ENCODE peak calls at places on chromosomes 11 and 22, in seven cellular contexts. I, U, L, P, S, T and K are unnamed samples.

GRCh38 chr11:120358729-120359128 is 22.5 kb downstream of the ARHGEF12 start:
- DNase-seq in I (no peak), U (no peak), L (no peak), P (no peak), S (no peak), T (no peak), K (no peak)

GRCh38 chr11:43582024-43582836 is 98.3 kb upstream of the HSD17B12 start:
- DNase-seq in I (no peak), U (no peak), L (no peak), P (no peak), S (no peak), T (no peak), K (no peak)

GRCh38 chr11:56817661-56818060 is 69.2 kb upstream of the OR9G4 start:
- DNase-seq in I (no peak), U (no peak), L (no peak), P (no peak), S (no peak), T (no peak), K (no peak)

GRCh38 chr22:20146777-20147176 is 4.1 kb downstream of the CCDC188 start:
- DNase-seq in I (no peak), U (no peak), L (no peak), P (no peak), S (no peak), T (no peak), K (no peak)

GRCh38 chr22:49099496-49100124 is 728.1 kb downstream of the BRD1 start:
- DNase-seq in I (peak; percentile 53), U (no peak), L (peak; percentile 21), P (no peak), S (no peak), T (no peak), K (no peak)

GRCh38 chr11:102343789-102344188 is 3.2 kb upstream of the BIRC2 start:
- DNase-seq in I (no peak), U (no peak), L (no peak), P (no peak), S (peak; percentile 56), T (no peak), K (no peak)

GRCh38 chr11:132342408-132342807 is 972.0 kb downstream of the NTM start:
- DNase-seq in I (no peak), U (no peak), L (no peak), P (no peak), S (no peak), T (no peak), K (no peak)

GRCh38 chr11:59668188-59668949 is 468 bp downstream of the PATL1 start:
- DNase-seq in I (peak; percentile 55), U (no peak), L (peak; percentile 58), P (peak; percentile 33), S (peak; percentile 39), T (peak; percentile 89), K (peak; percentile 40)

GRCh38 chr11:41282436-41282835 is 177.0 kb downstream of the LRRC4C start:
- DNase-seq in I (no peak), U (no peak), L (no peak), P (no peak), S (no peak), T (no peak), K (no peak)

GRCh38 chr11:417652-418342 is 3.0 kb upstream of the SIGIRR start:
- DNase-seq in I (no peak), U (no peak), L (no peak), P (no peak), S (no peak), T (no peak), K (no peak)

GRCh38 chr11:87137711-87138110 is 100.0 kb downstream of the TMEM135 start:
- DNase-seq in I (no peak), U (no peak), L (no peak), P (no peak), S (peak; percentile 73), T (no peak), K (no peak)

GRCh38 chr11:74739546-74740270 is 8.5 kb upstream of the CHRDL2 start:
- DNase-seq in I (peak; percentile 74), U (peak; percentile 28), L (peak; percentile 27), P (no peak), S (peak; percentile 79), T (peak; percentile 79), K (peak; percentile 77)

GRCh38 chr22:42316988-42317387 is 46.5 kb upstream of the TCF20 start:
- DNase-seq in I (no peak), U (peak; percentile 4), L (peak; percentile 35), P (no peak), S (peak; percentile 17), T (peak; percentile 81), K (no peak)

GRCh38 chr11:34501962-34502361 is 11.6 kb downstream of the ELF5 start:
- DNase-seq in I (no peak), U (no peak), L (no peak), P (no peak), S (no peak), T (no peak), K (no peak)

GRCh38 chr22:47043835-47044721 is 281.6 kb downstream of the TBC1D22A start:
- DNase-seq in I (no peak), U (no peak), L (no peak), P (no peak), S (peak; percentile 39), T (no peak), K (peak; percentile 25)

GRCh38 chr22:30283342-30283741 is 6.0 kb downstream of the CASTOR1 start:
- DNase-seq in I (no peak), U (no peak), L (no peak), P (no peak), S (no peak), T (no peak), K (no peak)

GRCh38 chr22:47328550-47329243 is 566.2 kb downstream of the TBC1D22A start:
- DNase-seq in I (peak; percentile 76), U (peak; percentile 86), L (peak; percentile 43), P (no peak), S (peak; percentile 96), T (no peak), K (no peak)

GRCh38 chr11:34427171-34427805 is 11.4 kb upstream of the CAT start:
- DNase-seq in I (peak; percentile 89), U (peak; percentile 89), L (no peak), P (no peak), S (peak; percentile 53), T (no peak), K (peak; percentile 88)